ENCODE peak calls at places on chromosomes 5 and 9, in four cellular contexts. E is SK-N-SH, G is GM12878, D is K562. U is an unnamed sample.

GRCh38 chr5:94751456-94751855 is 133.0 kb downstream of the SLF1 start:
- DNase-seq in E (no peak), D (no peak), G (no peak), U (no peak)

GRCh38 chr5:129094087-129094923 is at the start of gene ISOC1:
- DNase-seq in G (peak), D (peak), E (peak), U (peak)

GRCh38 chr5:175124821-175125220 is 319.2 kb downstream of the DRD1 start:
- DNase-seq in D (no peak), G (no peak), E (no peak), U (no peak)

GRCh38 chr5:167764650-167765289 is 526.7 kb upstream of the WWC1 start:
- DNase-seq in D (no peak), E (no peak), G (no peak), U (no peak)

GRCh38 chr9:32738501-32739172 is 44.7 kb upstream of the TMEM215 start:
- DNase-seq in G (no peak), D (no peak), E (no peak), U (no peak)

GRCh38 chr9:108600896-108601295 is 254.9 kb downstream of the ACTL7B start:
- DNase-seq in D (no peak), E (no peak), G (no peak), U (no peak)

GRCh38 chr5:88287302-88287701 is 18.7 kb upstream of the TMEM161B start:
- DNase-seq in G (no peak), D (no peak), E (no peak), U (no peak)

GRCh38 chr9:99866398-99866797 is 40.1 kb upstream of the STX17 start:
- DNase-seq in G (no peak), E (no peak), D (no peak), U (no peak)

GRCh38 chr5:110053824-110054223 is 364.1 kb downstream of the MAN2A1 start:
- DNase-seq in D (no peak), E (no peak), G (no peak), U (no peak)

GRCh38 chr5:28714887-28715286 is 1676.5 kb upstream of the CDH9 start:
- DNase-seq in G (no peak), D (no peak), E (no peak), U (no peak)

GRCh38 chr5:157076558-157076957 is 17.6 kb upstream of the HAVCR1 start:
- DNase-seq in D (no peak), E (no peak), G (no peak), U (no peak)

GRCh38 chr9:125483697-125484096 is 222.1 kb downstream of the GAPVD1 start:
- DNase-seq in E (no peak), D (no peak), G (no peak), U (no peak)

GRCh38 chr9:87320485-87320884 is 177.2 kb upstream of the DAPK1 start:
- DNase-seq in E (no peak), G (no peak), D (no peak), U (no peak)

GRCh38 chr5:39331993-39332392 is 32.3 kb downstream of the C9 start:
- DNase-seq in E (no peak), G (no peak), D (no peak), U (no peak)

GRCh38 chr9:138020120-138020794 is 142.7 kb downstream of the CACNA1B start:
- DNase-seq in G (no peak), D (no peak), E (peak), U (no peak)

GRCh38 chr9:124511426-124511840 is 4.2 kb upstream of the NR5A1 start:
- DNase-seq in E (peak), D (peak), G (no peak), U (no peak)

GRCh38 chr9:131530546-131530929 is 525 bp downstream of the UCK1 start:
- DNase-seq in E (peak), G (no peak), D (peak), U (no peak)

GRCh38 chr5:18465833-18466681 is 831.8 kb downstream of the TAF11L14 start:
- DNase-seq in D (peak), G (peak), E (peak), U (peak)

GRCh38 chr9:130979591-130980385 is 29.2 kb upstream of the LAMC3 start:
- DNase-seq in E (no peak), D (peak), G (no peak), U (no peak)

GRCh38 chr9:129227843-129228189 is 49.8 kb upstream of the IER5L start:
- DNase-seq in G (no peak), D (no peak), E (no peak), U (no peak)

GRCh38 chr5:171205375-171205774 is 103.7 kb upstream of the TLX3 start:
- DNase-seq in E (peak), G (no peak), D (no peak), U (no peak)

GRCh38 chr5:133244242-133244641 is 192.4 kb downstream of the HSPA4 start:
- DNase-seq in E (peak), D (no peak), G (no peak), U (no peak)

GRCh38 chr9:99162759-99163364 is 57.9 kb downstream of the TGFBR1 start:
- DNase-seq in E (peak), D (peak), G (no peak), U (no peak)

GRCh38 chr5:122915717-122916399 is 70.4 kb downstream of the SNX24 start:
- DNase-seq in D (no peak), G (no peak), E (no peak), U (no peak)

GRCh38 chr5:57711471-57711870 is 228.9 kb upstream of the ACTBL2 start:
- DNase-seq in E (no peak), G (no peak), D (no peak), U (no peak)

GRCh38 chr5:90054612-90055011 is 354.9 kb downstream of the CETN3 start:
- DNase-seq in G (no peak), D (no peak), E (no peak), U (no peak)

GRCh38 chr9:126528111-126528510 is 85.6 kb upstream of the LMX1B start:
- DNase-seq in D (no peak), G (no peak), E (no peak), U (no peak)

GRCh38 chr5:43171926-43172325 is 20.1 kb upstream of the NIM1K start:
- DNase-seq in E (no peak), D (no peak), G (no peak), U (no peak)

GRCh38 chr5:96716716-96717115 is 54.5 kb downstream of the CAST start:
- DNase-seq in E (no peak), D (no peak), G (no peak), U (no peak)

GRCh38 chr5:171469336-171469735 is 49.9 kb downstream of the FGF18 start:
- DNase-seq in E (no peak), G (no peak), D (no peak), U (no peak)

GRCh38 chr9:114372971-114373591 is 14.7 kb downstream of the AKNA start:
- DNase-seq in D (no peak), G (peak), E (no peak), U (no peak)

GRCh38 chr5:7907612-7908011 is 38.7 kb downstream of the MTRR start:
- DNase-seq in G (no peak), E (no peak), D (no peak), U (no peak)

GRCh38 chr9:100322954-100323536 is 29.7 kb downstream of the TEX10 start:
- DNase-seq in G (no peak), D (peak), E (peak), U (no peak)

GRCh38 chr9:88988796-88989641 is 2.2 kb upstream of the S1PR3 start:
- DNase-seq in E (no peak), G (no peak), D (no peak), U (no peak)

GRCh38 chr5:113119271-113119924 is 142.8 kb downstream of the DCP2 start:
- DNase-seq in G (no peak), D (no peak), E (peak), U (no peak)

GRCh38 chr5:6649186-6649585 is 15.9 kb downstream of the SRD5A1 start:
- DNase-seq in G (no peak), D (no peak), E (no peak), U (no peak)

GRCh38 chr5:138091685-138092084 is 7.9 kb downstream of the WNT8A start:
- DNase-seq in G (no peak), E (no peak), D (no peak), U (no peak)

GRCh38 chr5:77397686-77398300 is 94.3 kb downstream of the WDR41 start:
- DNase-seq in G (no peak), E (no peak), D (no peak), U (no peak)

GRCh38 chr9:81424431-81424830 is 264.9 kb downstream of the TLE1 start:
- DNase-seq in E (no peak), G (no peak), D (no peak), U (no peak)

GRCh38 chr9:5448016-5448415 is 2.3 kb upstream of the CD274 start:
- DNase-seq in E (no peak), G (no peak), D (no peak), U (no peak)

GRCh38 chr9:5448461-5448860 is 1.9 kb upstream of the CD274 start:
- DNase-seq in E (no peak), D (no peak), G (no peak), U (no peak)

GRCh38 chr9:5452286-5452609 is 1.9 kb downstream of the CD274 start:
- DNase-seq in D (no peak), E (no peak), G (no peak), U (no peak)

GRCh38 chr9:5449521-5450359 is 602 bp upstream of the CD274 start:
- DNase-seq in D (peak), G (no peak), E (no peak), U (no peak)

GRCh38 chr9:5450360-5451051 is at the start of gene CD274:
- DNase-seq in D (peak), E (peak), G (no peak), U (peak)
- TF ChIP-seq NRF1 in D (peak), E (peak), G (peak), U (peak)

DNA sequence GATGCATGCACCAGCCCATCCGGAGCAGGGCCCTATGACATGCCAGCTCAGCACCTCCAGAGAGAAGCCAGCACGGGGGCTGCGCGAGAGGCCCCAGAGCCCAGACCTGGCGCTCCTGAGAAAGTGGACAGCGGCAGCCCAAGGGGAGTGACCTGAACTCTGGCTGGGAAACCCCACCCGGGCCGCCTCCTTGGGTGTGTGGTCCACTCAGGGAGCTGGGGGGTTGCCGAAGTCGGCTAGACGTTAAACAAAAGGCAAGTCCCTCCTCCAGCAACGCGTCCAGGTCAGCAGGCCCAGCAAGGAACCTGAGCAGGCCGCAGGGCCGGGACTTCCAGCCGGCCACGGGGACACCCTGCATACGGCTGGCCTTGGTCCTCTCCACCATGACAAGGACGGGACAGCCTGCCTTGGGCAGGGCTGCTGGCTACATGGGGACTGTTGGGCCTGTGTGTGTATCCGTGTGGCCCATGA is 35.7 kb downstream of the NACC2 start:
- DNase-seq in E (peak), G (no peak), D (no peak), U (no peak)
- TF ChIP-seq NRF1 in E (no peak), G (no peak), D (no peak), U (no peak)

GRCh38 chr9:115673599-115673998 is 480.0 kb upstream of the PAPPA start:
- DNase-seq in E (no peak), D (no peak), G (no peak), U (no peak)
- TF ChIP-seq NRF1 in E (no peak), D (no peak), G (no peak), U (no peak)

GRCh38 chr5:135465391-135466122 is 13.4 kb upstream of the TIFAB start:
- DNase-seq in D (no peak), G (no peak), E (no peak), U (no peak)

GRCh38 chr5:135461752-135462151 is 9.6 kb upstream of the TIFAB start:
- DNase-seq in G (no peak), D (no peak), E (no peak), U (no peak)

GRCh38 chr5:135460246-135461033 is 8.3 kb upstream of the TIFAB start:
- DNase-seq in D (no peak), G (no peak), E (no peak), U (no peak)

GRCh38 chr5:135458921-135459331 is 6.8 kb upstream of the TIFAB start:
- DNase-seq in E (no peak), G (no peak), D (peak), U (no peak)

DNA sequence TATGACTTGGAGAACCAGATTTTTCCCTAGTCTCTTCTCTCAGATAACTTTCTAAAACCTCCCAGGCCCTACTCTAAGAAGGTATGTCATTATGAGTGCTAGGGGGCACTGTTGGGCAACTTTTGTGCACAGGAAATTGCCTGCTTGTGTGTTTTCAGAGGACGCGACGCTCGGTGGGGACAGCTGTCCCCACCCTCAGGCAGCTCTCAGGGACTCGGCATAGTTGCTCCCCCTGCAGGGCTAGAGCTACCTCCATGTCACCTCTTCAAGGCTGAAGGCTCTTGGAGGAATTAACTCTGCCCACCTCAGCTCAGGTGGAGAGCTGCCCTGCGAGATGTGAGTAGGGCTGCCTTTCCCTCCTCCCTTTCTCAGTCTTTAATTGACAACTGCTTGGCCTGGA is 10.2 kb upstream of the TIFAB start:
- DNase-seq in D (peak), G (no peak), E (peak), U (peak)
- TF ChIP-seq NRF1 in D (no peak), G (no peak), E (no peak), U (no peak)

GRCh38 chr9:121684381-121685145 is 33.1 kb downstream of the DAB2IP start:
- DNase-seq in E (peak), D (peak), G (no peak), U (peak)
- TF ChIP-seq NRF1 in E (no peak), D (no peak), G (no peak), U (no peak)

GRCh38 chr9:83313771-83314170 is 224.4 kb downstream of the FRMD3 start:
- DNase-seq in G (no peak), E (no peak), D (no peak), U (no peak)

GRCh38 chr9:83307051-83307724 is 231.0 kb downstream of the FRMD3 start:
- DNase-seq in E (no peak), D (no peak), G (no peak), U (no peak)

GRCh38 chr9:83315649-83316048 is 222.6 kb downstream of the FRMD3 start:
- DNase-seq in G (no peak), E (no peak), D (peak), U (no peak)

GRCh38 chr9:83312543-83312942 is 225.7 kb downstream of the FRMD3 start:
- DNase-seq in E (no peak), G (no peak), D (no peak), U (no peak)
- TF ChIP-seq NRF1 in E (no peak), G (no peak), D (no peak), U (no peak)

DNA sequence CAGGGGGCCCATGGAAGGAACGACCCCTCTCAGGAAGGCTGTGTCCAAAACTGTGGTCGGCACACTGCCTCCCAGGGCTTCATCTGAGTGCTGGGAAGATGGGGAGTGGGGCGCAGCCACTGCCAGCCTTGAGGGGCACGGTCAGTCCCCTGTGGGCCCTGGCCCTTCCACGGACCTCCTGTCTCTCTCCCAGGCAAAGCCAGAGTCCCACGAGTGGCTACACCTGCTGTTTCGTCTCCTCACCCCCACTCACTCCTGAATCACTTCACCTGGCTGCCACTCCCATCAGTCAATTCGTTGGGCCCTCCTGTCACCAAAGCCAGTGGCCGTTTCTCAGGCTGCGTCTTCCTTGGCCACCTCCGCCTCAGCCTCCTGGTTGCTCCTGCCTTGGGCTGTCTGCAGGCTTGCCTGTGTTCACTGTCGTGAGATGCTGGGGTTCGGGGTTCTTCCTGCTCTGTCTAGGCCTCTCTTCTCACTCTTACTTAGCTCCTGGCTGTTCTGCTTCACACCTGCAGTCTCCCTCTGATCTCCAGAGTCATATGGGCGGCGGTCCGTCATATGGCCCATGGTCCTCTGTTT is 58.8 kb upstream of the RNF130 start:
- DNase-seq in D (no peak), G (no peak), E (no peak), U (no peak)
- TF ChIP-seq NRF1 in D (no peak), G (no peak), E (no peak), U (no peak)

GRCh38 chr5:140246378-140247122 is 56.4 kb downstream of the PFDN1 start:
- DNase-seq in E (peak), G (no peak), D (no peak), U (no peak)
- TF ChIP-seq NRF1 in E (no peak), G (no peak), D (no peak), U (no peak)

DNA sequence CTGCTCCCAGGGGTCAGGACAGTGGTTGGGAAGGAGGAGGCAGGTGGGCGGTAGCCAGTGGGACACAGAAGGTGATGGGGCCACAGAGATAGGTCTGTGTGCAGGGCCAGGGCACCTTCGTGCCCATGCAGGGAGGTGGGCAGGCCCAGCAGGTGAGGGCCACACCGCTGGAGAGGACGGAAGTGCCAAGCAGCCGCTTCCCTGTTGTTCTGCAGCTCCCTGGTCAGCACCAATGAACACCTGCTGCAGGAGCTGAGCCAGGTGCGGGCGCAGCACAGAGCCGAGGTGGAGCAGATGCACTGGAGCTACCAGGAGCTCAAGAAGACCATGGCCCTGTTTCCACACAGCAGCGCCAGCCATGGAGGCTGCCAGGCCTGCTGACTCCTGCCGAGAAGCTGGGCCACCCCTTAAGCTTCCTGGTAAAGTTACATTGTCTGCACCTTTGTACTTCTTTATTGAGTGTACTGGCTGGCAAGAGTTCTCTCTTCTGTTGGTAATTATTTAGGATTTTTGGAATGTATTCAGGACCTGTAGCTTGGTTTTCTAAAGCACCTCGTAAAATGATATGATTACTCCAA is 40.3 kb downstream of the TPPP start:
- DNase-seq in D (no peak), E (no peak), G (no peak), U (peak)
- TF ChIP-seq NRF1 in D (no peak), E (no peak), G (no peak), U (no peak)

GRCh38 chr9:135073741-135074305 is 13.6 kb upstream of the OLFM1 start:
- DNase-seq in G (no peak), D (no peak), E (no peak), U (no peak)

GRCh38 chr9:135074354-135075233 is 12.9 kb upstream of the OLFM1 start:
- DNase-seq in D (no peak), G (no peak), E (no peak), U (no peak)

GRCh38 chr9:135070964-135071735 is 16.3 kb upstream of the OLFM1 start:
- DNase-seq in E (no peak), G (no peak), D (no peak), U (no peak)

GRCh38 chr9:135075234-135076142 is 12.0 kb upstream of the OLFM1 start:
- DNase-seq in E (peak), D (no peak), G (no peak), U (no peak)

DNA sequence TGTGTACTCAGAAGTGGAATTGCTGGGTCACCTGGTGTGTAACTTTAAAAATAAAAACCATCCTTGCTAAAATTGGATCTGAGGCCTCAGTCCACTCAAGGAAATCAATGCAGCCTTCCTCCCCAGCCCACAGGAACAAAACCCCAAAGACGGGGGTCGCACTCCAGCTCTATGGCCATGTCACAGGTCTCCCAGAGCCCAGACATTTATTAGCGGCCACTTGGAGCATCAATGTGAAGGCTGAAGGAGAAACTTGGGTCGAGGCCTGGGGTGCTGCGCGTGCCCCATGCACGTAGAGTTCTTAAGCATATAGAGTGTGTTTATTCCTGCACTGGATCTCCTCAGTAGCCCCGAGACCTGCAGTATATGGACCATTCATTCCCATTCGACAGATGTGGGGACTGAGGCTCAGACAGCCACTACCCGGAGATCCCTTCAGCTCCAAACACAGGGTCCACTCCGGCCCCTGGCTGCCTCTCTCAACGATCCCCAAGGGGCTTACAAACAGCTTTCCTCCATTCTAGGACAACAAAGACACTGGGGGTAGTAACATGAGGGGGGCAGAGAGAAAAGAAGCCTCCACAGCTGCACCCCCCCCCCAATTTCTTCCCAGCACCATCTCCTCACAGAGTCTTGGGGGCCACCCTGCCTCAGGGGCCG is 14.3 kb upstream of the OLFM1 start:
- DNase-seq in D (no peak), E (no peak), G (no peak), U (no peak)
- TF ChIP-seq NRF1 in D (no peak), E (no peak), G (no peak), U (no peak)

U was measured in H1.